ENCODE peak calls at places on chromosome 3, in nine cellular contexts. N, R, E, Q, C, H, X, W and P are unnamed samples. For H3K4me1, the result is how much of the 10 kb centered on the place peaks cover.

GRCh38 chr3:45560270-45561020 is 34.1 kb upstream of the LIMD1 start:
- DNase-seq in N (peak), R (no peak), E (peak), Q (peak), C (no peak), H (no peak), X (no peak), W (no peak), P (no peak)

GRCh38 chr3:128568602-128569490 is 75.8 kb upstream of the GATA2 start:
- DNase-seq in N (no peak), R (no peak), E (no peak), Q (no peak), C (peak), H (no peak), X (no peak), W (no peak), P (no peak)

GRCh38 chr3:133745981-133746721 is at the start of gene TF:
- DNase-seq in N (no peak), R (no peak), E (no peak), Q (no peak), C (peak), H (no peak), X (no peak), W (no peak), P (no peak)

GRCh38 chr3:58116161-58116955 is 94.4 kb downstream of the DNASE1L3 start:
- DNase-seq in N (no peak), R (no peak), E (no peak), Q (no peak), C (no peak), H (no peak), X (no peak), W (peak), P (peak)

GRCh38 chr3:71397046-71397445 is 186.5 kb downstream of the FOXP1 start:
- DNase-seq in N (no peak), R (no peak), E (peak), Q (no peak), C (peak), H (peak), X (peak), W (no peak), P (no peak)

GRCh38 chr3:73009008-73009407 is 12.4 kb downstream of the PPP4R2 start:
- DNase-seq in N (no peak), R (no peak), E (no peak), Q (no peak), C (no peak), H (no peak), X (no peak), W (no peak), P (no peak)

GRCh38 chr3:183527980-183528379 is 27.5 kb downstream of the KLHL6 start:
- DNase-seq in N (no peak), R (no peak), E (no peak), Q (no peak), C (no peak), H (no peak), X (no peak), W (no peak), P (no peak)

GRCh38 chr3:115512565-115513410 is 110.5 kb upstream of the GAP43 start:
- DNase-seq in N (no peak), R (peak), E (no peak), Q (peak), C (peak), H (no peak), X (no peak), W (no peak), P (no peak)

GRCh38 chr3:22585504-22585903 is 617.6 kb upstream of the UBE2E2 start:
- DNase-seq in N (no peak), R (no peak), E (no peak), Q (no peak), C (no peak), H (no peak), X (no peak), W (no peak), P (no peak)

GRCh38 chr3:24119321-24119751 is 174.2 kb downstream of the NR1D2 start:
- DNase-seq in N (no peak), R (no peak), E (no peak), Q (no peak), C (no peak), H (peak), X (no peak), W (no peak), P (no peak)

GRCh38 chr3:152938974-152939636 is 104.2 kb downstream of the P2RY1 start:
- DNase-seq in N (no peak), R (no peak), E (no peak), Q (no peak), C (no peak), H (no peak), X (no peak), W (no peak), P (no peak)

GRCh38 chr3:160125188-160125587 is 100.0 kb upstream of the C3orf80 start:
- DNase-seq in N (no peak), R (no peak), E (no peak), Q (no peak), C (no peak), H (no peak), X (no peak), W (no peak), P (no peak)

GRCh38 chr3:188860147-188860546 is 311.6 kb upstream of the TPRG1 start:
- DNase-seq in N (no peak), R (no peak), E (no peak), Q (no peak), C (no peak), H (no peak), X (no peak), W (no peak), P (no peak)

GRCh38 chr3:188853896-188854295 is 317.9 kb upstream of the TPRG1 start:
- DNase-seq in N (no peak), R (no peak), E (no peak), Q (no peak), C (no peak), H (no peak), X (no peak), W (no peak), P (no peak)

GRCh38 chr3:188855690-188856089 is 316.1 kb upstream of the TPRG1 start:
- DNase-seq in N (no peak), R (no peak), E (no peak), Q (no peak), C (no peak), H (no peak), X (no peak), W (no peak), P (no peak)

GRCh38 chr3:188848947-188849346 is 322.8 kb upstream of the TPRG1 start:
- DNase-seq in N (no peak), R (no peak), E (no peak), Q (no peak), C (no peak), H (no peak), X (no peak), W (no peak), P (no peak)

DNA sequence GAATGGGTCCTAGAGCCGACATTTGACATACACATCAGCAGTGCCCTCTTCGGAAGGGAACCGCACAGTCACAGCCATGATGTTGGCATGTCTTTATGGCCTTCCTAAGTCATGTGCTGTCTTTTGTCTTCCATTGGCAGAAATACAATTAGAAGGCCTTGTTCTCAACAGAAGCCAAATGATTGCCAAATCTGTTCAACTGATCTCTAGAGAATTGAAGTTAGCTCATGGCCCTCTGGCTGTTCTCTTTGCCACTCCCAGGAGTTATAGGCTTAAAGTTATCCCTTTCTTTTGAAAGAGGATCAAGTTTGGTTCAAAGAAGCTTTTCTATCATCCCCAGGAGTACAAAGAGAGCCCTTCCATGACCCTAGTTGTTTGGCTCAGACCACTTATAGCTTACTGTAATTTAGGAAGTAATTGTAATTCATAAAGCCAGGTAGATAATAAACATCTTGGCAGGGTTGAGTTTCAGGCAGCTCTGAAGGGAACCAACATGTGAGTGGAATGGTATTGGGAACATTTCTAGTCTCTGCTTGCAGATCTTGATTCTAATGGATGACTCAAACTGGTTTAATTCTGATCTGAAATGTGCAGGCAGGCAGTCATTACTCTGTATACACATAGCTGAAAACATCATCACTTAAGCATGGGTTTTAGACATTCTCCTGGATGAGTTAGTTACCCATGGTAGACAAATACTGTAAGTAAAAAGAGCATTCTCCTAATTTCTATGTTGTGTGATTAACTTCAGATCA is 317.2 kb upstream of the TPRG1 start:
- DNase-seq in N (no peak), R (no peak), E (no peak), Q (no peak), C (no peak), H (no peak), X (no peak), W (no peak), P (no peak)
- TF ChIP-seq POLR2AphosphoS5 in N (no peak), R (no peak), E (no peak), Q (peak), C (no peak), H (no peak), X (no peak), W (no peak), P (no peak)

GRCh38 chr3:156781310-156782230 is 44.6 kb upstream of the LEKR1 start:
- DNase-seq in N (peak), R (no peak), E (no peak), Q (no peak), C (no peak), H (no peak), X (peak), W (no peak), P (no peak)
- H3K27ac ChIP-seq in N (peak), R (no peak), E (peak), Q (no peak), C (no peak), H (no peak), X (peak), W (no peak), P (no peak)

DNA sequence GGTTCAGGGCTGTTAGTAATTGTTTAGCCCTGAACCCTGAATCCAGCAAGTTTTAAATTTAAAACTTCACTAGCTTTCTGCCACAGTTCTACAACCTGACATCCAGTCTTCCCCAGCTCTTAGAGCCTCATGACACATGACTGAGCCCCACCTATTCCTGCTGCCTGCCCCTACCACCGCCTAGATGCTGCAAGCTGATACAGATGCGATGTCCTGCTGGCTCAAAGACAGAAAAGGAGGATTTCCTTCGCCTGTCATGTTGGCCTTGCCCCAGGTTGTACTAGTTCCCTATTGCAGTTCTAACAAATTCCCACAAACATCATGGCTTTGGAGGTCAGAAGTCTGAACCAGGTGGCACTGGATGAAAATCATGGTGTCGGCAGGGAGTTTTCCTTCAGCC is 510.6 kb upstream of the PPP2R3A start:
- DNase-seq in N (no peak), R (no peak), E (no peak), Q (no peak), C (no peak), H (no peak), X (no peak), W (no peak), P (no peak)
- H3K4me1 ChIP-seq in N (under half), R (under half), E (under half), Q (under half), C (under half), H (under half), X (under half), W (under half), P (under half)

GRCh38 chr3:197750863-197751737 is 1.4 kb downstream of the FYTTD1 start:
- DNase-seq in N (peak), R (peak), E (peak), Q (peak), C (no peak), H (no peak), X (no peak), W (no peak), P (peak)
- TF ChIP-seq POLR2AphosphoS5 in N (peak), R (no peak), E (no peak), Q (peak), C (no peak), H (peak), X (no peak), W (peak), P (peak)

DNA sequence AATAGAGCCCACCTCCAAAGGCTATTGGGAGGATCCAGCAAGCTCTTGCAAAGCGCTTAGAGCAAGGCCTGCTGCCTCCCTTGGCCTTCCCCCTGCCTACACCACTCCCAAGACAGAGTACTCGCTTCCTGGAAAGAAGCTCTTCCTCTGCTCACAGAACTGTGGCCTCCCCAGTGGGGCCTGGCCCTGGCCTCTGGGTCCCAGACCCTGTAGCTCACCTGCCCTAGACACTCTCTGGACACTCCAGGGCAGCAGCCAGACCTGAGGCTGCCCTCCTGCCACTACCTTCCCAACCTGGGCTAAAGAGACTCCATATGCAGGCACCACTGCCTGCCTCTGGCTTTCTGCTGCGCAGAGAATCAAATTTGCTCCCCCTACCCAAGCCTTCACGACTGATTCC is 49.9 kb downstream of the GRIP2 start:
- DNase-seq in N (no peak), R (no peak), E (no peak), Q (no peak), C (no peak), H (no peak), X (no peak), W (no peak), P (peak)
- H3K27ac ChIP-seq in N (no peak), R (no peak), E (no peak), Q (no peak), C (no peak), H (no peak), X (no peak), W (no peak), P (no peak)

DNA sequence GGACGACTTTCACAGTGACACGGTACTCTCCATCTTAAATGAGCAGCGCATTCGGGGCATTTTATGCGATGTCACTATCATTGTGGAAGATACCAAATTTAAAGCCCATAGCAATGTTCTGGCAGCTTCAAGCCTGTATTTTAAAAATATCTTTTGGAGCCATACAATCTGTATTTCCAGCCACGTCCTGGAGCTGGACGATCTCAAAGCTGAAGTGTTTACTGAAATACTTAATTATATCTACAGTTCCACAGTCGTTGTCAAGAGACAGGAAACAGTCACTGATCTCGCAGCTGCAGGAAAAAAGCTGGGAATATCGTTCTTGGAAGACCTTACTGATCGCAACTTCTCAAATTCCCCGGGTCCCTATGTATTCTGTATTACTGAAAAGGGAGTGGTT is 44.4 kb upstream of the RASA2 start:
- DNase-seq in N (no peak), R (no peak), E (no peak), Q (no peak), C (no peak), H (no peak), X (no peak), W (no peak), P (no peak)
- H3K4me1 ChIP-seq in N (half or more), R (under half), E (under half), Q (under half), C (under half), H (under half), X (under half), W (under half), P (under half)

GRCh38 chr3:79344876-79345871 is 422.6 kb downstream of the ROBO1 start:
- DNase-seq in N (no peak), R (no peak), E (no peak), Q (no peak), C (no peak), H (no peak), X (no peak), W (no peak), P (no peak)
- TF ChIP-seq POLR2AphosphoS5 in N (no peak), R (no peak), E (no peak), Q (no peak), C (no peak), H (no peak), X (no peak), W (no peak), P (no peak)

GRCh38 chr3:169661567-169662214 is 1.8 kb downstream of the MECOM start:
- DNase-seq in N (peak), R (peak), E (peak), Q (no peak), C (peak), H (no peak), X (no peak), W (no peak), P (peak)
- H3K27ac ChIP-seq in N (peak), R (peak), E (peak), Q (peak), C (no peak), H (no peak), X (no peak), W (no peak), P (peak)